ENCODE peak calls at places on chromosomes 12 and 14, in nine cellular contexts. U, R, L, C, O, D, Z, W and J are unnamed samples.

GRCh38 chr12:113770389-113770865 is 195.7 kb downstream of the RBM19 start:
- DNase-seq in Z (no peak), U (no peak), R (no peak), C (no peak), W (no peak), D (no peak), L (no peak), O (no peak), J (no peak)

GRCh38 chr14:59918824-59919581 is 941 bp upstream of the LRRC9 start:
- DNase-seq in L (no peak), U (no peak), R (no peak), C (no peak), W (peak; percentile 25), O (peak; percentile 58), Z (no peak), D (no peak), J (peak; percentile 36)

GRCh38 chr14:75341639-75342038 is 63.0 kb downstream of the FOS start:
- DNase-seq in O (no peak), D (no peak), C (no peak), L (no peak), Z (no peak), R (no peak), W (no peak), U (no peak), J (no peak)

GRCh38 chr12:46267618-46268348 is 1.1 kb downstream of the SLC38A1 start:
- DNase-seq in D (peak; percentile 11), L (no peak), U (no peak), C (peak; percentile 36), Z (peak; percentile 79), W (peak; percentile 60), R (no peak), O (peak; percentile 27), J (no peak)

GRCh38 chr12:79296128-79296527 is 394.6 kb downstream of the PAWR start:
- DNase-seq in R (no peak), C (no peak), O (no peak), Z (no peak), L (no peak), D (no peak), W (no peak), U (no peak), J (no peak)

GRCh38 chr12:132513070-132513398 is 23.1 kb downstream of the FBRSL1 start:
- DNase-seq in R (no peak), Z (no peak), L (no peak), O (no peak), U (peak; percentile 21), W (no peak), D (no peak), C (no peak), J (no peak)

GRCh38 chr14:91307652-91308051 is 63.1 kb upstream of the GPR68 start:
- DNase-seq in R (no peak), D (no peak), C (no peak), L (no peak), O (no peak), U (no peak), Z (no peak), W (no peak), J (no peak)

GRCh38 chr12:122310636-122311035 is 44.3 kb upstream of the VPS33A start:
- DNase-seq in C (no peak), O (peak; percentile 67), W (no peak), D (no peak), Z (no peak), R (no peak), L (no peak), U (no peak), J (no peak)

GRCh38 chr12:117900561-117900960 is 68.2 kb downstream of the KSR2 start:
- DNase-seq in O (no peak), L (no peak), R (no peak), W (no peak), D (no peak), C (no peak), U (no peak), Z (no peak), J (no peak)

GRCh38 chr12:3432176-3432742 is 58.7 kb upstream of the PRMT8 start:
- DNase-seq in L (no peak), Z (no peak), C (no peak), D (no peak), R (no peak), W (no peak), O (no peak), U (no peak), J (no peak)

GRCh38 chr12:11987906-11988305 is 82.8 kb upstream of the BCL2L14 start:
- DNase-seq in O (no peak), L (no peak), W (no peak), R (no peak), Z (no peak), D (no peak), C (no peak), U (no peak), J (no peak)

GRCh38 chr14:95319312-95320075 is at the start of gene CLMN:
- DNase-seq in W (peak; percentile 29), C (peak; percentile 38), D (no peak), L (no peak), O (peak; percentile 51), Z (peak; percentile 37), U (no peak), R (no peak), J (peak; percentile 93)

GRCh38 chr12:113196582-113196981 is 11.1 kb downstream of the RITA1 start:
- DNase-seq in W (no peak), D (no peak), Z (no peak), L (no peak), R (no peak), O (no peak), C (no peak), U (no peak), J (no peak)

GRCh38 chr14:55512421-55512820 is 67.6 kb upstream of the KTN1 start:
- DNase-seq in O (no peak), C (no peak), W (no peak), D (no peak), U (peak; percentile 14), Z (no peak), R (no peak), L (no peak), J (no peak)

GRCh38 chr12:116222358-116222757 is 55.1 kb downstream of the MED13L start:
- DNase-seq in W (peak; percentile 65), O (no peak), L (no peak), C (no peak), D (no peak), Z (peak; percentile 11), R (no peak), U (peak; percentile 48), J (no peak)

GRCh38 chr14:31084385-31084784 is 58.2 kb upstream of the STRN3 start:
- DNase-seq in Z (no peak), U (no peak), W (no peak), R (no peak), O (no peak), D (no peak), C (no peak), L (no peak), J (no peak)

GRCh38 chr14:69612759-69613145 is 1.4 kb downstream of the SUSD6 start:
- DNase-seq in R (no peak), L (no peak), O (peak; percentile 52), Z (no peak), U (no peak), W (no peak), C (no peak), D (no peak), J (no peak)

GRCh38 chr14:93936245-93936644 is 9.1 kb downstream of the FAM181A start:
- DNase-seq in U (no peak), R (no peak), O (peak; percentile 68), D (no peak), W (no peak), Z (no peak), L (no peak), C (no peak), J (no peak)

GRCh38 chr12:113762849-113763816 is 203.0 kb downstream of the RBM19 start:
- DNase-seq in U (no peak), R (no peak), Z (peak; percentile 50), C (no peak), D (no peak), O (no peak), W (no peak), L (no peak), J (no peak)

GRCh38 chr12:48794870-48795269 is 6.0 kb upstream of the ADCY6 start:
- DNase-seq in W (no peak), L (no peak), C (no peak), U (no peak), R (no peak), O (no peak), Z (no peak), D (no peak), J (no peak)